ENCODE peak calls at places on chromosomes 11 and 22, in six cellular contexts. D is transverse colon, Q is WTC11, S is neural crest cell, F is progenitor cell of endocrine pancreas, A is choroid plexus epithelial cell. N is an unnamed sample.

GRCh38 chr11:69588270-69588669 is 52.7 kb upstream of the CCND1 start:
- DNase-seq in D (no peak), Q (no peak), S (no peak), F (no peak), A (peak), N (no peak)

GRCh38 chr11:61701298-61701993 is 21.3 kb downstream of the DAGLA start:
- DNase-seq in D (peak), Q (peak), S (peak), F (no peak), A (peak), N (peak)

GRCh38 chr22:37103151-37103550 is 6.4 kb downstream of the TMPRSS6 start:
- DNase-seq in D (no peak), Q (no peak), S (no peak), F (no peak), A (no peak), N (no peak)

GRCh38 chr22:19772673-19773469 is 12.3 kb downstream of the TBX1 start:
- DNase-seq in D (no peak), Q (peak), S (no peak), F (no peak), A (no peak), N (peak)

GRCh38 chr11:16382638-16383380 is 26.5 kb upstream of the SOX6 start:
- DNase-seq in D (no peak), Q (no peak), S (no peak), F (no peak), A (no peak), N (no peak)

GRCh38 chr22:37244922-37245722 is 1.1 kb upstream of the RAC2 start:
- DNase-seq in D (peak), Q (no peak), S (no peak), F (no peak), A (no peak), N (no peak)

GRCh38 chr11:108967571-108967970 is 302.7 kb downstream of the DDX10 start:
- DNase-seq in D (no peak), Q (no peak), S (no peak), F (no peak), A (no peak), N (no peak)

GRCh38 chr11:28963189-28963588 is 855.0 kb downstream of the METTL15 start:
- DNase-seq in D (no peak), Q (no peak), S (no peak), F (no peak), A (peak), N (no peak)

GRCh38 chr22:41092023-41092817 is at the start of gene EP300:
- DNase-seq in D (peak), Q (peak), S (peak), F (peak), A (peak), N (peak)

GRCh38 chr11:129314381-129314780 is 61.3 kb upstream of the BARX2 start:
- DNase-seq in D (no peak), Q (no peak), S (no peak), F (no peak), A (no peak), N (no peak)

GRCh38 chr22:38264322-38264843 is 8.4 kb downstream of the TMEM184B start:
- DNase-seq in D (no peak), Q (no peak), S (no peak), F (no peak), A (no peak), N (no peak)

GRCh38 chr22:49500942-49501395 is 326.7 kb downstream of the BRD1 start:
- DNase-seq in D (no peak), Q (no peak), S (no peak), F (no peak), A (no peak), N (no peak)

GRCh38 chr11:61007971-61008896 is 36.8 kb downstream of the CD6 start:
- DNase-seq in D (no peak), Q (peak), S (no peak), F (peak), A (no peak), N (peak)

GRCh38 chr11:8729837-8730696 is 47.5 kb downstream of the RPL27A start:
- DNase-seq in D (no peak), Q (peak), S (no peak), F (no peak), A (no peak), N (no peak)

GRCh38 chr11:113363996-113364641 is 23.5 kb upstream of the ANKK1 start:
- DNase-seq in D (no peak), Q (no peak), S (no peak), F (no peak), A (no peak), N (no peak)

GRCh38 chr11:108914211-108914610 is 249.3 kb downstream of the DDX10 start:
- DNase-seq in D (no peak), Q (no peak), S (no peak), F (no peak), A (no peak), N (no peak)

DNA sequence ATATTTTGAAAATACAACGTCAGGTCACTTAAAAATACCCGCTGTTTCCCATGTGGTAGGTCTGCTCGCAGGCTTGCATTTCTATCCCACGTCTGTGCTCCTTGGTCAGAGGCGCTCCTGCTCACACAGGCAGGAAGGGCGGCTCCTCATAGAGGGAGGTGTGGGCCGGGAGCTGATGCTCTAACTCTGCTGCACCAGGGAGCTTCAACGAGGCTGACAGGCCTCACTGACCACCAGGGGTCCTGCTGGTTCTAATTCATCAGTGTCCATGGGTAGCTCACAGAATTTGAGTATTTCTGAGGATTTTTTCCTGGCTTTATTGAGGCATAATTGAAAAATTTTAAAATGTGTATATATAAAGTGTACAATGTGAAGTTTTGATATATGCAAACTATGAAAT is 68.5 kb downstream of the PIWIL3 start:
- DNase-seq in D (no peak), Q (peak), S (no peak), F (no peak), A (peak), N (peak)
- TF ChIP-seq CTCF in D (no peak), Q (no peak), S (no peak), F (peak), A (peak), N (peak)

GRCh38 chr11:81192516-81192915 is 1541.1 kb downstream of the FAM181B start:
- DNase-seq in D (no peak), Q (no peak), S (no peak), F (no peak), A (no peak), N (no peak)
- TF ChIP-seq CTCF in D (no peak), Q (no peak), S (no peak), F (no peak), A (no peak), N (no peak)

GRCh38 chr11:120259988-120260565 is 20.1 kb downstream of the POU2F3 start:
- DNase-seq in D (no peak), Q (no peak), S (no peak), F (no peak), A (no peak), N (no peak)

GRCh38 chr11:120259241-120259640 is 19.3 kb downstream of the POU2F3 start:
- DNase-seq in D (no peak), Q (no peak), S (no peak), F (no peak), A (no peak), N (no peak)

GRCh38 chr11:120257346-120257745 is 17.4 kb downstream of the POU2F3 start:
- DNase-seq in D (no peak), Q (no peak), S (no peak), F (no peak), A (no peak), N (no peak)

GRCh38 chr11:120258661-120259060 is 18.7 kb downstream of the POU2F3 start:
- DNase-seq in D (no peak), Q (no peak), S (no peak), F (no peak), A (no peak), N (no peak)

DNA sequence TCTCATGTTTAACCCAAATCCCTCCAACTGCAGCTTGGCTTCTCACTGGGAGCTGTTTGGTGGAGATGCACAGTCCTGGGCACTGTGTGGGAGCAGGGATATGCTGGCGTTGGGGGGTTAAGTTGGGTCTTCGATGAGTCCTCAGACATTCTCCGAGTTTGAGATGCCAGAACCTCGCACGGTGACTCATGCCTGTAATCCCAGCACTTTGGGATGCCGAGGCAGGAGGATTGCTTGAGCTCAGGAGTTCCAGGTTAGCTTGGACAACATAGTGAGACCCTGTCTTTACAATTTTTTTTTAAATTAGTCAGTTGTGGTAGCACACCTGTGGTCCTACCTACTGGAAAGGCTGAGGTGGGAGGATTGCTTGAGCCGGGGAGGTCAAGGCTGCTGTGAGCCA is 20.7 kb downstream of the POU2F3 start:
- DNase-seq in D (no peak), Q (no peak), S (no peak), F (no peak), A (no peak), N (no peak)
- TF ChIP-seq CTCF in D (no peak), Q (no peak), S (no peak), F (no peak), A (no peak), N (no peak)

GRCh38 chr11:133081730-133082452 is 450.4 kb downstream of the OPCML start:
- DNase-seq in D (no peak), Q (no peak), S (no peak), F (no peak), A (no peak), N (peak)

GRCh38 chr11:133082453-133082781 is 449.9 kb downstream of the OPCML start:
- DNase-seq in D (peak), Q (peak), S (no peak), F (no peak), A (no peak), N (peak)

GRCh38 chr11:133082851-133083488 is 449.3 kb downstream of the OPCML start:
- DNase-seq in D (peak), Q (peak), S (peak), F (peak), A (peak), N (peak)

GRCh38 chr11:133078591-133079179 is 453.6 kb downstream of the OPCML start:
- DNase-seq in D (peak), Q (peak), S (peak), F (peak), A (peak), N (peak)

GRCh38 chr11:133081020-133081419 is 451.3 kb downstream of the OPCML start:
- DNase-seq in D (no peak), Q (no peak), S (no peak), F (no peak), A (no peak), N (no peak)
- TF ChIP-seq CTCF in D (no peak), Q (no peak), S (peak), F (peak), A (no peak), N (peak)

GRCh38 chr11:67373916-67374570 is 645 bp upstream of the CLCF1 start:
- DNase-seq in D (peak), Q (peak), S (peak), F (peak), A (peak), N (peak)
- TF ChIP-seq CTCF in D (peak), Q (peak), S (peak), F (peak), A (peak), N (peak)

GRCh38 chr11:44116433-44116832 is 21.0 kb downstream of the EXT2 start:
- DNase-seq in D (no peak), Q (no peak), S (no peak), F (no peak), A (no peak), N (no peak)
- TF ChIP-seq CTCF in D (no peak), Q (no peak), S (no peak), F (no peak), A (no peak), N (no peak)

DNA sequence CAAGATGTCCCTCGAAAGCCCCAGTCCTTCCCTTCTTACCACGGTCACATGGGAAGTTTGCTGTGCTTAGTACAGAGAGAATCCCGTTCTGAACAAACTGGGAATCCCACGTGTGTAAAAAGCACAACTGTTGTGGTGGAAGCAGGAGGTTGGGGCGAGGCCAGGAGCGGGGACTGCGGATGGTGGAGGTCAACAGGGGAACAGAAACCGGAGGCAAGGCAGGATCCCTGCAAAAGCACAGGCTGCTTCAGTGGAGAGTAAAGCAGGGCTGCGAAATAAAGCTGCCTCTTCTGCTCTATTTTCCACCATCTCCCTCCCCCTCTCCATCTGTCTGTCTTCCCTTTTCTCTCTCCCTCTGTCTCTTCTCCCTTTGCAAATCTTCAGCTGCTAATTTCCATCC is 572.0 kb downstream of the OPCML start:
- DNase-seq in D (no peak), Q (no peak), S (no peak), F (no peak), A (no peak), N (no peak)
- TF ChIP-seq CTCF in D (no peak), Q (no peak), S (no peak), F (no peak), A (no peak), N (no peak)

N was measured in endothelial cell.